ENCODE peak calls at places on chromosome 15, in nine cellular contexts. D is neural progenitor cell, E is tibial artery, K is AG10803, L is GM23338, R is astrocyte of the spinal cord, Y is AG04449, M is bronchial epithelial cell, P is cardiac fibroblast. I is an unnamed sample.

GRCh38 chr15:58587481-58587880 is 155.7 kb downstream of the LIPC start:
- DNase-seq in D (no peak), E (no peak), K (no peak), L (no peak), R (no peak), Y (no peak), M (no peak), P (no peak), I (no peak)

GRCh38 chr15:90817117-90818057 is 51.0 kb upstream of the FURIN start:
- DNase-seq in D (no peak), E (no peak), K (no peak), L (no peak), R (no peak), Y (no peak), M (no peak), P (no peak), I (no peak)

GRCh38 chr15:72936691-72937679 is 115.3 kb upstream of the NEO1 start:
- DNase-seq in D (no peak), E (no peak), K (no peak), L (no peak), R (no peak), Y (no peak), M (no peak), P (no peak), I (no peak)

GRCh38 chr15:44286814-44287555 is 1.5 kb upstream of the GOLM2 start:
- DNase-seq in D (no peak), E (no peak), K (no peak), L (no peak), R (no peak), Y (no peak), M (no peak), P (peak), I (no peak)

GRCh38 chr15:55897560-55898336 is 95.7 kb downstream of the NEDD4 start:
- DNase-seq in D (peak), E (no peak), K (peak), L (peak), R (peak), Y (no peak), M (peak), P (peak), I (no peak)

GRCh38 chr15:101114146-101114545 is 137.7 kb downstream of the CHSY1 start:
- DNase-seq in D (no peak), E (peak), K (no peak), L (no peak), R (no peak), Y (no peak), M (no peak), P (no peak), I (no peak)

GRCh38 chr15:62020576-62021160 is 39.6 kb downstream of the VPS13C start:
- DNase-seq in D (no peak), E (no peak), K (no peak), L (no peak), R (peak), Y (no peak), M (peak), P (peak), I (no peak)

GRCh38 chr15:64426845-64427465 is 33.4 kb upstream of the ZNF609 start:
- DNase-seq in D (peak), E (no peak), K (peak), L (peak), R (peak), Y (no peak), M (peak), P (peak), I (no peak)

GRCh38 chr15:101775136-101775535 is 28.2 kb upstream of the OR4F6 start:
- DNase-seq in D (no peak), E (no peak), K (no peak), L (no peak), R (no peak), Y (no peak), M (no peak), P (no peak), I (no peak)

GRCh38 chr15:60555291-60555690 is 76.3 kb upstream of the ICE2 start:
- DNase-seq in D (no peak), E (no peak), K (no peak), L (no peak), R (no peak), Y (no peak), M (no peak), P (no peak), I (no peak)

GRCh38 chr15:39582977-39583585 is 2.2 kb downstream of the THBS1 start:
- DNase-seq in D (no peak), E (no peak), K (peak), L (no peak), R (peak), Y (peak), M (no peak), P (no peak), I (no peak)

GRCh38 chr15:78766041-78766440 is 45.2 kb downstream of the ADAMTS7 start:
- DNase-seq in D (no peak), E (peak), K (no peak), L (no peak), R (no peak), Y (no peak), M (no peak), P (no peak), I (no peak)

GRCh38 chr15:57662091-57662744 is 44.3 kb upstream of the POLR2M start:
- DNase-seq in D (no peak), E (no peak), K (no peak), L (no peak), R (no peak), Y (no peak), M (no peak), P (no peak), I (no peak)

GRCh38 chr15:85380217-85380859 is at the start of gene AKAP13:
- DNase-seq in D (peak), E (peak), K (peak), L (peak), R (peak), Y (peak), M (peak), P (peak), I (peak)

GRCh38 chr15:91853501-91853967 is at the start of gene SLCO3A1:
- DNase-seq in D (peak), E (peak), K (peak), L (peak), R (peak), Y (no peak), M (no peak), P (peak), I (no peak)

GRCh38 chr15:77373441-77373840 is 46.5 kb downstream of the PEAK1 start:
- DNase-seq in D (no peak), E (no peak), K (no peak), L (no peak), R (no peak), Y (no peak), M (no peak), P (no peak), I (no peak)

GRCh38 chr15:91865903-91866302 is 12.4 kb downstream of the SLCO3A1 start:
- DNase-seq in D (no peak), E (no peak), K (peak), L (no peak), R (no peak), Y (no peak), M (peak), P (peak), I (no peak)

GRCh38 chr15:92681141-92681622 is 25.6 kb upstream of the FAM174B start:
- DNase-seq in D (no peak), E (no peak), K (peak), L (no peak), R (peak), Y (peak), M (peak), P (peak), I (peak)

GRCh38 chr15:44798815-44799214 is 62.5 kb downstream of the TRIM69 start:
- DNase-seq in D (peak), E (no peak), K (no peak), L (peak), R (no peak), Y (no peak), M (no peak), P (no peak), I (no peak)

GRCh38 chr15:92394327-92395175 is 870 bp downstream of the ST8SIA2 start:
- DNase-seq in D (peak), E (no peak), K (no peak), L (peak), R (peak), Y (no peak), M (no peak), P (no peak), I (no peak)

GRCh38 chr15:73317651-73318462 is 50.9 kb downstream of the HCN4 start:
- DNase-seq in D (no peak), E (no peak), K (no peak), L (no peak), R (no peak), Y (no peak), M (no peak), P (no peak), I (no peak)

GRCh38 chr15:73172508-73172907 is 120.2 kb downstream of the NEO1 start:
- DNase-seq in D (peak), E (no peak), K (no peak), L (no peak), R (no peak), Y (no peak), M (no peak), P (no peak), I (no peak)

GRCh38 chr15:25171856-25172687 is 217.3 kb downstream of the SNRPN start:
- DNase-seq in D (no peak), E (no peak), K (no peak), L (no peak), R (no peak), Y (no peak), M (no peak), P (no peak), I (no peak)

GRCh38 chr15:78104566-78105500 is 12.5 kb downstream of the SH2D7 start:
- DNase-seq in D (no peak), E (no peak), K (no peak), L (no peak), R (no peak), Y (no peak), M (no peak), P (no peak), I (no peak)

GRCh38 chr15:25789206-25789605 is 73.9 kb downstream of the ATP10A start:
- DNase-seq in D (no peak), E (peak), K (peak), L (no peak), R (no peak), Y (no peak), M (no peak), P (peak), I (no peak)

GRCh38 chr15:97993310-97993738 is 32.8 kb downstream of the ARRDC4 start:
- DNase-seq in D (no peak), E (no peak), K (peak), L (no peak), R (no peak), Y (no peak), M (no peak), P (no peak), I (no peak)

GRCh38 chr15:39625451-39625850 is 44.6 kb downstream of the THBS1 start:
- DNase-seq in D (no peak), E (no peak), K (no peak), L (no peak), R (no peak), Y (no peak), M (no peak), P (no peak), I (no peak)

GRCh38 chr15:43249699-43250203 is 17.0 kb downstream of the TGM5 start:
- DNase-seq in D (no peak), E (no peak), K (peak), L (no peak), R (peak), Y (peak), M (peak), P (peak), I (no peak)

GRCh38 chr15:63836579-63836978 is 2.8 kb upstream of the HERC1 start:
- DNase-seq in D (no peak), E (no peak), K (no peak), L (no peak), R (peak), Y (no peak), M (no peak), P (peak), I (no peak)

GRCh38 chr15:25242957-25243799 is 195.6 kb downstream of the UBE3A start:
- DNase-seq in D (no peak), E (peak), K (no peak), L (no peak), R (no peak), Y (no peak), M (no peak), P (no peak), I (no peak)

GRCh38 chr15:51310064-51310463 is 28.3 kb downstream of the CYP19A1 start:
- DNase-seq in D (no peak), E (peak), K (peak), L (no peak), R (peak), Y (no peak), M (peak), P (peak), I (no peak)

GRCh38 chr15:77527164-77527778 is 105.4 kb downstream of the LINGO1 start:
- DNase-seq in D (peak), E (peak), K (peak), L (peak), R (peak), Y (no peak), M (no peak), P (peak), I (no peak)

GRCh38 chr15:88790486-88790885 is 12.8 kb upstream of the ACAN start:
- DNase-seq in D (no peak), E (peak), K (no peak), L (no peak), R (no peak), Y (no peak), M (no peak), P (no peak), I (no peak)

GRCh38 chr15:72289597-72290325 is 17.4 kb upstream of the PARP6 start:
- DNase-seq in D (no peak), E (no peak), K (no peak), L (no peak), R (no peak), Y (no peak), M (no peak), P (no peak), I (no peak)

GRCh38 chr15:77597804-77598453 is 34.8 kb downstream of the LINGO1 start:
- DNase-seq in D (no peak), E (no peak), K (no peak), L (no peak), R (no peak), Y (no peak), M (no peak), P (no peak), I (no peak)

GRCh38 chr15:48307586-48307985 is 23.6 kb upstream of the DUT start:
- DNase-seq in D (no peak), E (no peak), K (no peak), L (no peak), R (no peak), Y (no peak), M (no peak), P (peak), I (no peak)

GRCh38 chr15:48309740-48310139 is 21.5 kb upstream of the DUT start:
- DNase-seq in D (no peak), E (no peak), K (no peak), L (no peak), R (no peak), Y (no peak), M (peak), P (no peak), I (no peak)

GRCh38 chr15:48304398-48304797 is 26.8 kb upstream of the DUT start:
- DNase-seq in D (no peak), E (no peak), K (no peak), L (no peak), R (no peak), Y (no peak), M (no peak), P (no peak), I (no peak)

GRCh38 chr15:48306639-48307038 is 24.6 kb upstream of the DUT start:
- DNase-seq in D (no peak), E (no peak), K (no peak), L (peak), R (no peak), Y (no peak), M (no peak), P (no peak), I (no peak)
- H3K4me3 ChIP-seq in D (no peak), E (no peak), K (no peak), L (no peak), R (no peak), Y (no peak), M (no peak), P (no peak), I (no peak)

DNA sequence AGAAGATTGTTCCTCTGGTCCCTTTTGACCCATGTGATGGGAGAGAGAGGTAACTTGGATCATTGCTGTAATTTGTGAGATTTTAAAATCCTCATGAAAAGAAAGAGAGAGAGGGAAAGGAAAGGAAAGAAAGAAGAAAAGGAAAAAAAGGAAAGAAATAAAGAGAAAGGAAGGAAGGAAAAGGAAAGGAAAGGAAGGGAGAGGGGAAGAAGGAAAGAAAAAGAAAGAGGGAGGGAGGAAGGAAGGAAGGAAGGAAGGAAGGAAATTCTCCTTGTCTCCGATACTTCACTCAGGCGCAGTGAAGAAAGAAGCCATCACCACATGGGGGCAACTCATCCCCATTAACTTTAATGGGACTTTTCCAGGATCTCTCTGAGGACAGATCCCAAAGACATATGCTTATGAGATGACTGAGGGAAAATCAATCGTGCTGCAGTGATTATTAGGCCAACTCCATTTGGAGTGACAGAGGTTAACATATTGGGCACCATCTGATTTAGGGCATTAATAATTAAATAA is 123.0 kb downstream of the MEGF11 start:
- DNase-seq in D (no peak), E (no peak), K (no peak), L (peak), R (no peak), Y (no peak), M (no peak), P (no peak), I (no peak)
- TF ChIP-seq CTCF in D (no peak), E (no peak), K (no peak), L (peak), R (no peak), Y (no peak), M (no peak), P (no peak), I (no peak)

GRCh38 chr15:41894251-41894790 is 468 bp upstream of the SPTBN5 start:
- DNase-seq in D (no peak), E (no peak), K (no peak), L (no peak), R (no peak), Y (no peak), M (no peak), P (no peak), I (no peak)

GRCh38 chr15:41894791-41895463 is 1.1 kb upstream of the SPTBN5 start:
- DNase-seq in D (no peak), E (peak), K (peak), L (peak), R (peak), Y (no peak), M (peak), P (peak), I (no peak)

GRCh38 chr15:41892621-41893421 is 1.0 kb downstream of the SPTBN5 start:
- DNase-seq in D (no peak), E (no peak), K (no peak), L (no peak), R (no peak), Y (no peak), M (no peak), P (no peak), I (no peak)

GRCh38 chr15:41891946-41892345 is 1.9 kb downstream of the SPTBN5 start:
- DNase-seq in D (no peak), E (no peak), K (no peak), L (no peak), R (no peak), Y (no peak), M (no peak), P (no peak), I (no peak)

DNA sequence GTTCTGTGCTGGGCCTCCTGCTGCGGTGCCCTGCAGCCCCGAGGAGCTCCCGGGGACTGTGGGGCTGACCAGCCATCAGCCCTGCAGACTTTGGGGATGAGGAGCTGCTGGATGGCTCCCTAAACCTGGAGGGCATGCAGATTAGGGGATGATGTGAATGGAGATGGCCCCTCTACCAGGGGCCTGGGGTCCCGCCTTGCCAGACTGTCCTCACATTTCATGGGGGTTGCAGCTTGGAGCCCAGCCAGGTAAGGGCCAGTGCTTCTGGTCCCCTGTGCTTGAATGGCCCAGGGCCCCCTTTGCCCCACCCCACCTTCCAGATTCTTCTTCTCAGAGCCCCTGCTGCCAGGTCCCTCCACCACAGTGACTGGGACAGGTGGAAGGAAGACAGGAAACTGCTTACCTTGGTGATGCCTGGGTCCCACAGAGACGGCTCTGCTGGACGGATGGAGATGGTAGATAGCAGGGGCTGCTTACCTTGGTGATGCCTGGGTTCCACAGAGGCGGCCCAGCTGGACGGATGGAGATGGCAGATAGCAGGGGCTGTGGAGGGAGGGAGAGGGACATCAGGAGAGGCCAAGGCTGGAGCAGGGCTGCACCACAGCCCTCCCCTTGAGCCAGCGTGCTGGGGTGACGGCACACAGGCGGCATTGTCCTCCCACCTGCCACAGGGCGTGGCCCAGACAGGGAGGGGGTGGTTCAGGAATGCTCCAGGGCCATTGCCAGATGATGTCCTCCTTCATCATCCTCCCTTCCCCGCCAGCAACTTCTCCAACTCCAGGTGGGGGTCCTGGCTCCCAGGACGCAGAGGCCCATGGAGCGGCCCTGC is at the start of gene SPTBN5:
- DNase-seq in D (no peak), E (no peak), K (no peak), L (no peak), R (no peak), Y (no peak), M (peak), P (no peak), I (no peak)
- H3K4me3 ChIP-seq in D (no peak), E (peak), K (peak), L (no peak), R (no peak), Y (peak), M (peak), P (peak), I (no peak)

GRCh38 chr15:69686626-69687025 is 234.0 kb downstream of the RPLP1 start:
- DNase-seq in D (no peak), E (no peak), K (no peak), L (no peak), R (no peak), Y (no peak), M (no peak), P (no peak), I (no peak)
- TF ChIP-seq CTCF in D (no peak), E (no peak), K (no peak), L (no peak), R (no peak), Y (no peak), M (no peak), P (no peak), I (no peak)

GRCh38 chr15:80778621-80778963 is 578 bp upstream of the CEMIP start:
- DNase-seq in D (no peak), E (no peak), K (no peak), L (no peak), R (peak), Y (no peak), M (no peak), P (no peak), I (no peak)

GRCh38 chr15:80777836-80778620 is 1.1 kb upstream of the CEMIP start:
- DNase-seq in D (no peak), E (no peak), K (no peak), L (no peak), R (no peak), Y (no peak), M (peak), P (peak), I (no peak)

GRCh38 chr15:80779658-80780415 is 667 bp downstream of the CEMIP start:
- DNase-seq in D (peak), E (no peak), K (no peak), L (peak), R (peak), Y (no peak), M (peak), P (peak), I (no peak)

GRCh38 chr15:80778964-80779657 is at the start of gene CEMIP:
- DNase-seq in D (peak), E (peak), K (peak), L (peak), R (peak), Y (peak), M (peak), P (peak), I (no peak)

GRCh38 chr15:80780416-80781221 is 1.4 kb downstream of the CEMIP start:
- DNase-seq in D (peak), E (no peak), K (peak), L (peak), R (peak), Y (no peak), M (peak), P (peak), I (no peak)
- H3K4me3 ChIP-seq in D (peak), E (peak), K (peak), L (peak), R (peak), Y (peak), M (peak), P (peak), I (peak)

DNA sequence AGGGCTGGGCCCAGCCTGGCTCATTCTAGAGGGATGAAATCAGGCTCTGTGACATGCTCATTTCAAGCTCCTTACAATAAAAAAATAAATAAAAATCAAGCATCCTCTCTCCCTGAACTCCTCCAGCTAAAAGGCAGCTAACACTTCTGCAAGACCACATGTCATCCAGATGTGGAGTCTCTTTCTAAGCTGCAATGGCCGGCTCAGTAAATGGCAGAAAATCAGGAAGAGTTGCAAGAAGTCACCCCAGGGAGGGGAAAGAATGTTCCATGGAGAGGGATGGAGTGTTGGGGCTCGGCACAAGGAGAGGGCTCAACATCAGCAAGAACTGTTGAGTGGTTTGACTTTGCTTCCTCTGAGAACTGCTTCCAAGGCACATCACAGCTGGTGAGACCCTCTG is 689.1 kb downstream of the NTRK3 start:
- DNase-seq in D (no peak), E (no peak), K (peak), L (no peak), R (no peak), Y (no peak), M (no peak), P (no peak), I (no peak)
- TF ChIP-seq CTCF in D (no peak), E (no peak), K (no peak), L (no peak), R (no peak), Y (no peak), M (no peak), P (no peak), I (no peak)